ENCODE peak calls at places on chromosomes 7 and 10, in four cellular contexts. G, W, J and Z are unnamed samples.

GRCh38 chr10:74738052-74738451 is 88.3 kb upstream of the KAT6B start:
- DNase-seq in J (no peak), G (peak; percentile 19), W (peak; percentile 79), Z (peak; percentile 79)

GRCh38 chr10:101646369-101646768 is 48.6 kb downstream of the FBXW4 start:
- DNase-seq in J (no peak), G (no peak), W (no peak), Z (no peak)

GRCh38 chr7:42945821-42946615 is 13.8 kb downstream of the MRPL32 start:
- DNase-seq in W (no peak), J (peak; percentile 88), G (no peak), Z (no peak)

GRCh38 chr10:100370976-100371706 is 24.1 kb downstream of the SCD start:
- DNase-seq in W (peak; percentile 34), G (no peak), J (peak; percentile 75), Z (peak; percentile 56)

GRCh38 chr7:1649751-1650326 is 20.2 kb upstream of the ELFN1 start:
- DNase-seq in J (no peak), W (no peak), G (no peak), Z (no peak)

GRCh38 chr10:33223326-33224014 is 111.0 kb downstream of the NRP1 start:
- DNase-seq in J (no peak), G (no peak), W (no peak), Z (no peak)

GRCh38 chr10:52215745-52216361 is 98.2 kb upstream of the DKK1 start:
- DNase-seq in W (peak; percentile 32), G (no peak), J (peak; percentile 41), Z (peak; percentile 8)

GRCh38 chr7:70588151-70588550 is 543.8 kb upstream of the GALNT17 start:
- DNase-seq in J (no peak), W (no peak), G (no peak), Z (no peak)

GRCh38 chr10:106565546-106565945 is 599.0 kb downstream of the SORCS1 start:
- DNase-seq in W (no peak), J (no peak), G (no peak), Z (no peak)

GRCh38 chr7:95723583-95724180 is 48.7 kb upstream of the DYNC1I1 start:
- DNase-seq in J (peak; percentile 42), W (peak; percentile 11), G (no peak), Z (peak; percentile 20)

GRCh38 chr7:139341058-139341775 is at the start of gene FMC1:
- DNase-seq in J (peak; percentile 96), W (peak; percentile 74), G (peak; percentile 47), Z (peak; percentile 87)

GRCh38 chr10:75959209-75959608 is 527.8 kb downstream of the LRMDA start:
- DNase-seq in W (no peak), G (no peak), J (no peak), Z (no peak)

GRCh38 chr7:2711895-2712675 is 24.1 kb downstream of the AMZ1 start:
- DNase-seq in J (no peak), W (no peak), G (no peak), Z (no peak)

GRCh38 chr7:113087278-113087998 is 811 bp upstream of the GPR85 start:
- DNase-seq in W (no peak), J (peak; percentile 96), G (no peak), Z (peak; percentile 62)

GRCh38 chr10:70404906-70405824 is 1.2 kb downstream of the EIF4EBP2 start:
- DNase-seq in J (peak; percentile 80), W (no peak), G (no peak), Z (peak; percentile 90)

GRCh38 chr7:148337166-148337565 is 253.4 kb upstream of the C7orf33 start:
- DNase-seq in J (no peak), W (no peak), G (no peak), Z (no peak)

GRCh38 chr7:117673839-117674238 is 194.0 kb downstream of the CFTR start:
- DNase-seq in J (no peak), G (no peak), W (no peak), Z (no peak)

GRCh38 chr10:43201545-43202131 is 63.4 kb downstream of the CSGALNACT2 start:
- DNase-seq in W (no peak), G (peak; percentile 8), J (peak; percentile 2), Z (peak; percentile 29)

GRCh38 chr10:79379512-79380124 is 32.3 kb downstream of the PPIF start:
- DNase-seq in W (no peak), J (peak; percentile 9), G (no peak), Z (no peak)

GRCh38 chr7:77855371-77856083 is 57.0 kb downstream of the PHTF2 start:
- DNase-seq in G (no peak), J (peak; percentile 51), W (no peak), Z (no peak)

GRCh38 chr7:102197161-102197560 is 89.5 kb upstream of the SH2B2 start:
- DNase-seq in J (no peak), W (no peak), G (no peak), Z (no peak)

GRCh38 chr10:11527700-11528255 is 83.7 kb downstream of the USP6NL start:
- DNase-seq in W (no peak), G (no peak), J (no peak), Z (no peak)

GRCh38 chr10:113056468-113057021 is 106.5 kb downstream of the TCF7L2 start:
- DNase-seq in G (no peak), J (no peak), W (no peak), Z (no peak)

GRCh38 chr10:87734987-87735827 is 75.5 kb downstream of the PAPSS2 start:
- DNase-seq in W (no peak), G (peak; percentile 17), J (peak; percentile 38), Z (no peak)

GRCh38 chr7:94289071-94289470 is 105.6 kb upstream of the COL1A2 start:
- DNase-seq in J (peak; percentile 47), G (no peak), W (no peak), Z (no peak)

GRCh38 chr7:99473315-99473596 is 566 bp downstream of the ZNF789 start:
- DNase-seq in G (peak; percentile 58), W (peak; percentile 33), J (peak; percentile 87), Z (peak; percentile 77)

GRCh38 chr10:35335718-35336083 is 608 bp upstream of the CCNY start:
- DNase-seq in G (no peak), J (no peak), W (no peak), Z (peak; percentile 35)

GRCh38 chr10:102654969-102655368 is 10.7 kb downstream of the TRIM8 start:
- DNase-seq in J (no peak), G (no peak), W (no peak), Z (no peak)

GRCh38 chr10:3886666-3887251 is 101.8 kb upstream of the KLF6 start:
- DNase-seq in G (no peak), W (no peak), J (no peak), Z (no peak)
- TF ChIP-seq POLR2AphosphoS5 in G (no peak), W (no peak), J (no peak), Z (no peak)

DNA sequence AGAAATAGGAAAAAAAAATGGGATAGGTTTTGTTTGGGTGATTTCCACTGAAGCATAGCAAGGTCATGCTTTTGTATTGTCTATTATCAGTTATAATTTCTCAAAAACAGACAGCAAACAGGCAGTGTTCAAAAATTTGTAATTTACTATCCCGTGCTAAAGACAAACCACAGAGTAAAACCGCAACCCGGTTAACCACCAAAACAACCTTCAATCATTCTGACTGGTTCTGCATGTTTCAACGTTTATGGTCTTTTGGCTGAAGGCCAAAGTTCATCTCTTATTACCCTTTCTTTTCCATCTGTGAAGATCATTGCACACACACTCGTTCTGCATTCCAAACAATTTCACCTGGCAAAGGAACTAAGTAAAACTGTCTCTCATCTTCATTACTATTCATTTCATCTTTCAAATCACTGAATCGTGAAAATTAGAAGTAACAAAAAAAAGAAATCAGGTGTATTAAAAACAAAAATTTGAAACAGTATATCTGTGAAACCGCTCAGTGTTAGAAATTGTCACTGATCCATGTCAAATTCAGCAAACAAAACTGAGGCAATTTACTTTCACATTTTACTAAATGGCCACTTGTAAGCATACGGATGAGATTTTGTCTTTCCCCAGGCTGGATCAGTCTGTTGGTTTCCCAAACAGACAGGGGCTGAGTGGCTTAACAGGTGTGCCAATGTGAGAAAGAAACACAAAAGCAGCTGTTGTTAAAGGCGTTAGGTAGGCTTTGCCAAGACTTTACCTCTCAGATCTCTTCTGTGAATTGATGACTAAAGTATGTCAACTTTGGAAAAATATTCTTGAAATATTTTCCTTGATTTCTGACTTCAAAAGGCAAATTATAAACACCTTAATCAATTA is 539.6 kb downstream of the CNTNAP2 start:
- DNase-seq in G (no peak), W (no peak), J (no peak), Z (peak; percentile 84)
- TF ChIP-seq SPI1 in G (no peak), W (no peak), J (no peak), Z (no peak)

DNA sequence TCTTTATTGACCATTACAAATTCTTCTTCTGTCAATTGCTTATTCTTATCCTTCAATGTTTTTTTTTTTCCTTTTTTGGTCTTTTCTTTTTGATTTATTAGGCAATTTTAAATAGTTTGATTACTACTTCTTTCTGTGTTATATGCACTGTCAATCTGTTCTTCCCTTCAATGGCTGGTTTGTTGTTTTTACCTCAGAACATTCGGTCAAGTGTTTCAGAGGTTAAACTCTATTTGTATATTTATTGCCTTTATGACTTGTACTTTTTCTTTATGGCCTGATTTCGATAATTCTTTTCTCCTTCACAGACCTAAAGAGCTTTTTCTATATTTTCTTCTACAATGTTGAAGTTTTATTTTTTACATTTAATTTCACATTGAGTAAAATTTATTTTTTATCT is 171.5 kb upstream of the AKR1E2 start:
- DNase-seq in J (no peak), W (no peak), G (no peak), Z (no peak)
- TF ChIP-seq POLR2AphosphoS5 in J (no peak), W (no peak), G (no peak), Z (no peak)

GRCh38 chr7:80591654-80592053 is 46.8 kb upstream of the CD36 start:
- DNase-seq in J (no peak), G (no peak), W (no peak), Z (no peak)
- TF ChIP-seq SPI1 in J (no peak), G (peak; percentile 94), W (peak; percentile 72), Z (no peak)

GRCh38 chr10:69392481-69393000 is 24.2 kb downstream of the TACR2 start:
- DNase-seq in G (peak; percentile 82), J (peak; percentile 90), W (peak; percentile 51), Z (peak; percentile 90)
- TF ChIP-seq POLR2AphosphoS5 in G (no peak), J (peak; percentile 47), W (no peak), Z (no peak)

GRCh38 chr7:137674551-137675409 is 172.0 kb downstream of the DGKI start:
- DNase-seq in J (no peak), G (no peak), W (no peak), Z (peak; percentile 60)
- TF ChIP-seq SPI1 in J (no peak), G (no peak), W (no peak), Z (no peak)